ENCODE peak calls at places on chromosome 12, in five cellular contexts. C, U, O, L and T are unnamed samples.

GRCh38 chr12:1281683-1282366 is 290.8 kb downstream of the ERC1 start:
- DNase-seq in L (no peak), U (no peak), C (no peak), O (peak; percentile 92), T (peak; percentile 76)

GRCh38 chr12:82479511-82479910 is 121.2 kb downstream of the METTL25 start:
- DNase-seq in L (peak; percentile 8), U (no peak), O (peak; percentile 59), C (no peak), T (peak; percentile 17)

GRCh38 chr12:109737111-109737510 is 23.5 kb downstream of the FAM222A start:
- DNase-seq in O (no peak), U (no peak), C (no peak), L (no peak), T (no peak)

GRCh38 chr12:87801860-87802720 is 227.1 kb downstream of the C12orf50 start:
- DNase-seq in C (no peak), U (no peak), O (no peak), L (no peak), T (no peak)

GRCh38 chr12:53743277-53744129 is 8.3 kb downstream of the CISTR start:
- DNase-seq in O (peak; percentile 48), L (peak; percentile 85), U (peak; percentile 76), C (peak; percentile 82), T (peak; percentile 71)

GRCh38 chr12:29752121-29752520 is 31.6 kb downstream of the TMTC1 start:
- DNase-seq in C (no peak), L (no peak), U (no peak), O (peak; percentile 71), T (no peak)

GRCh38 chr12:92080390-92081285 is 65.0 kb downstream of the BTG1 start:
- DNase-seq in L (no peak), O (peak; percentile 90), C (no peak), U (peak; percentile 85), T (peak; percentile 85)

GRCh38 chr12:11718768-11719253 is 69.3 kb downstream of the ETV6 start:
- DNase-seq in U (peak; percentile 84), L (no peak), O (peak; percentile 90), C (no peak), T (peak; percentile 93)

GRCh38 chr12:93982847-93983315 is 165.5 kb upstream of the PLXNC1 start:
- DNase-seq in C (no peak), O (peak; percentile 93), U (peak; percentile 54), L (no peak), T (peak; percentile 87)

GRCh38 chr12:19129486-19130223 is at the start of gene PLEKHA5:
- DNase-seq in U (peak; percentile 81), O (peak; percentile 64), C (peak; percentile 79), L (peak; percentile 71), T (peak; percentile 69)

GRCh38 chr12:88725592-88726143 is 145.4 kb upstream of the KITLG start:
- DNase-seq in O (no peak), U (no peak), C (no peak), L (no peak), T (no peak)

GRCh38 chr12:127070512-127071157 is 1196.3 kb upstream of the TMEM132C start:
- DNase-seq in L (no peak), C (no peak), U (no peak), O (no peak), T (no peak)

GRCh38 chr12:129305851-129306250 is 452.6 kb downstream of the GLT1D1 start:
- DNase-seq in O (no peak), U (no peak), C (no peak), L (no peak), T (no peak)

GRCh38 chr12:1553987-1554982 is 40.1 kb downstream of the FBXL14 start:
- DNase-seq in U (no peak), C (peak; percentile 28), L (no peak), O (no peak), T (no peak)

GRCh38 chr12:128326419-128326818 is 59.4 kb downstream of the TMEM132C start:
- DNase-seq in L (no peak), O (no peak), U (no peak), C (no peak), T (no peak)

GRCh38 chr12:52691076-52691764 is 11.0 kb upstream of the KRT1 start:
- DNase-seq in U (no peak), O (no peak), C (peak; percentile 54), L (no peak), T (no peak)

GRCh38 chr12:52645120-52645761 is 6.8 kb downstream of the KRT2 start:
- DNase-seq in C (peak; percentile 15), U (no peak), O (no peak), L (no peak), T (no peak)

GRCh38 chr12:103495158-103495782 is 498 bp downstream of the C12orf42 start:
- DNase-seq in C (peak; percentile 89), O (no peak), L (peak; percentile 82), U (peak; percentile 75), T (no peak)
- H4K8ac ChIP-seq in C (no peak overlapping the region), O (no peak overlapping the region), L (no peak overlapping the region), U (no peak overlapping the region), T (no peak overlapping the region)

DNA sequence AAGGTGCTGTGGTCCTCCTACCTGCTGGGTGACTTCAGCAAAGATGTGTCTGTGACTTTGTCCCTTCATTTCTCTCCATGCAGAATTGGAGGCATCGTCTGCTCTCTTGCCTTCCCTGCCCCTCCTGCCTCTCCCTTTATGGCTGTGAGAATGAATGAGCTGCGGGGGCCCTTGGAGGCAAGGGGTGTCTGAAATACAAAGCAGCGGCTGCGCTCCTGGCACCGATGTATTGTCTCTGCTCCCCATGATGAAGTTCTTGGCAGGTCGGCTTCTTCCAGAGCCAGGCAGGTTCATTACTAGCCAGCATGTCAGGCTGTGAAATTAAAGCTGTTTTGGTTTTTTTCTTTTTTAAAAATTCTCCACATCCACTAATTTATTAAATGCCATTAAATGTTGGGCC is 194.5 kb downstream of the TSPAN9 start:
- DNase-seq in U (no peak), O (no peak), L (no peak), C (no peak), T (no peak)
- H4K8ac ChIP-seq in U (no peak overlapping the region), O (no peak overlapping the region), L (no peak overlapping the region), C (no peak overlapping the region), T (no peak overlapping the region)

DNA sequence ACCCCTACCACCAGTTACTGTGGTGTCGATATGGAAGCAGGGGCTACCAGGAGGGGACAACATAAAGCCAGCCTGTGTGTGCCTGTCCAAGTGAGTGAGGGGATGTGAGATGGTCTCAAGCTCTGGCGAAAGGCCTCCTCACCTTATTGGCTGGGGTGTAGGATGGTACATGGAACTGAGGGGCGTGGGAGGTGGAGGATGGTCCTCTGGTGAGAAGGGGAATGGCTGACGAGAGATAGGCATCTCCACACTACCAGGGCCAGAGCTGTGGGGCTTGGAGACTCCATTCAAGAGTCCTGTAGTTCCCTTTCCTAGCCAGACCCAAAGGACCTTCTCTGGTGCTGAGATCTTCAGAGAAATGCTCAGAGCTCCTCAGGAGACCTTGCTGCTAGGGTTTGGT is 32.5 kb upstream of the COL2A1 start:
- DNase-seq in U (no peak), O (no peak), C (no peak), L (no peak), T (no peak)
- H4K8ac ChIP-seq in U (no peak overlapping the region), O (peak overlapping the region; percentile 82), C (no peak overlapping the region), L (no peak overlapping the region), T (peak overlapping the region; percentile 92)

GRCh38 chr12:96878704-96879103 is 28.4 kb upstream of the NEDD1 start:
- DNase-seq in C (no peak), L (no peak), U (no peak), O (peak; percentile 80), T (no peak)
- H4K8ac ChIP-seq in C (no peak overlapping the region), L (no peak overlapping the region), U (no peak overlapping the region), O (no peak overlapping the region), T (no peak overlapping the region)

GRCh38 chr12:132502149-132502881 is 12.4 kb downstream of the FBRSL1 start:
- DNase-seq in C (peak; percentile 93), L (peak; percentile 23), U (peak; percentile 76), O (no peak), T (no peak)

GRCh38 chr12:132500137-132500855 is 10.3 kb downstream of the FBRSL1 start:
- DNase-seq in L (no peak), O (no peak), U (peak; percentile 30), C (no peak), T (no peak)

GRCh38 chr12:132498931-132499330 is 9.0 kb downstream of the FBRSL1 start:
- DNase-seq in U (no peak), L (no peak), C (no peak), O (no peak), T (no peak)

GRCh38 chr12:132501189-132501940 is 11.4 kb downstream of the FBRSL1 start:
- DNase-seq in U (no peak), L (no peak), C (no peak), O (no peak), T (no peak)

DNA sequence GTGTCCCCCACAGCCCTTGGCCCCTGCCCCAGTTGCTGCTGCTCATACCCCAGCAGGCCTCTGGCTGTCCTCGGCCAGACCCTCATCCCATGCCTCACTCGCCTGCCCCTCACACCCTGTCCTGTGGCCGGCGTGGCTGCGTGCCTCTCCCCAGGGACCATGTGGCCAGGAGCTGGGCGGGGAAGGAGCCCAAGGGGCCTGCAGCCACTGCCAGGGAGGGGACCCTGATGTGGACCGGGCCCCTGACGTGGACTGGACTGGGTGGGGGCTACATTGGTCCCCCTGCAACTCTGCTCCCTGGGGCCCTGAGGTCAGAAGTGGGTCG is 10.9 kb downstream of the FBRSL1 start:
- DNase-seq in C (no peak), O (no peak), L (no peak), U (no peak), T (no peak)
- H4K8ac ChIP-seq in C (no peak overlapping the region), O (no peak overlapping the region), L (no peak overlapping the region), U (no peak overlapping the region), T (no peak overlapping the region)

GRCh38 chr12:102061556-102062418 is at the start of gene WASHC3:
- DNase-seq in L (peak; percentile 78), O (peak; percentile 88), C (peak; percentile 96), U (peak; percentile 93), T (peak; percentile 94)

GRCh38 chr12:102059343-102059742 is 2.4 kb downstream of the WASHC3 start:
- DNase-seq in C (no peak), L (no peak), O (no peak), U (no peak), T (no peak)

GRCh38 chr12:102063066-102063465 is 1.3 kb upstream of the WASHC3 start:
- DNase-seq in C (no peak), L (no peak), O (no peak), U (peak; percentile 18), T (no peak)

GRCh38 chr12:102062419-102062806 is 622 bp upstream of the WASHC3 start:
- DNase-seq in O (no peak), U (no peak), C (no peak), L (no peak), T (no peak)

DNA sequence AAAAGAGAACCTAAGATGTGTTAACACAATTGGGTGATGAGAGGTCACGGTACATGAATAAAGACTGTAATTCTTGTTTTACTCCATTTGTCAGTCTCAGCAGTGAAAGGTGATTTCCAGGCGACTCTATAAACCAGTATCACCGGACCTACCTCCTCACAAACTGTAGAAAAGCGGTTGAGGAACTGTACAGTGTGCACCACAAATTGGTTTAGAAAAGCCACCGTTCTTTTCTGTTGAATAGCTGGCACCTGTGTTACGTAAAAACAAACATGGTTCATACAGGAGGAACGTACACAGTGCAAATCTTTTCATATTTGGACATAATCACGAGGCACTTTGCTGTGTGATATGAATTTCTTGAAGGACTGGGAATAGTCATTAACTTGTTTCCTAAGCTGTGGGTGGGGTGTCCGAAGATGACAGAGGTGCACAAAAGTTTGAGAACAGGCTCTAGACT is 665 bp downstream of the WASHC3 start:
- DNase-seq in L (no peak), O (peak; percentile 1), U (no peak), C (no peak), T (peak; percentile 23)
- H4K8ac ChIP-seq in L (no peak overlapping the region), O (peak overlapping the region; percentile 92), U (no peak overlapping the region), C (no peak overlapping the region), T (no peak overlapping the region)

GRCh38 chr12:105468464-105468863 is 138.0 kb downstream of the C12orf75 start:
- DNase-seq in L (no peak), C (no peak), U (no peak), O (no peak), T (no peak)
- H4K8ac ChIP-seq in L (no peak overlapping the region), C (no peak overlapping the region), U (no peak overlapping the region), O (no peak overlapping the region), T (no peak overlapping the region)